ENCODE peak calls at places on chromosomes 16 and 17, in six cellular contexts. One of them, this sample, is unnamed.

GRCh38 chr16:89945654-89946053 is 2.9 kb upstream of the DEF8 start:
- DNase-seq in tibial artery: no peak
- DNase-seq in fibroblast of the aortic adventitia: no peak
- DNase-seq in GM06990: no peak
- DNase-seq in GM12878: no peak
- DNase-seq in CD8-positive, alpha-beta T cell: no peak
- DNase-seq in this sample: no peak

GRCh38 chr17:74840989-74841666 is 18.6 kb downstream of the GRIN2C start:
- DNase-seq in tibial artery: peak
- DNase-seq in fibroblast of the aortic adventitia: peak
- DNase-seq in GM06990: no peak
- DNase-seq in GM12878: no peak
- DNase-seq in CD8-positive, alpha-beta T cell: no peak
- DNase-seq in this sample: peak

GRCh38 chr16:73047221-73047535 is 750 bp downstream of the ZFHX3 start:
- DNase-seq in tibial artery: no peak
- DNase-seq in fibroblast of the aortic adventitia: peak
- DNase-seq in GM06990: no peak
- DNase-seq in GM12878: no peak
- DNase-seq in CD8-positive, alpha-beta T cell: no peak
- DNase-seq in this sample: peak

GRCh38 chr16:370980-371728 is 816 bp upstream of the MRPL28 start:
- DNase-seq in tibial artery: peak
- DNase-seq in fibroblast of the aortic adventitia: no peak
- DNase-seq in GM06990: no peak
- DNase-seq in GM12878: no peak
- DNase-seq in CD8-positive, alpha-beta T cell: no peak
- DNase-seq in this sample: no peak

GRCh38 chr17:62708587-62708986 is 81.1 kb downstream of the MRC2 start:
- DNase-seq in tibial artery: no peak
- DNase-seq in fibroblast of the aortic adventitia: no peak
- DNase-seq in GM06990: no peak
- DNase-seq in GM12878: no peak
- DNase-seq in CD8-positive, alpha-beta T cell: no peak
- DNase-seq in this sample: no peak

GRCh38 chr17:41679740-41680425 is 8.8 kb upstream of the EIF1 start:
- DNase-seq in tibial artery: no peak
- DNase-seq in fibroblast of the aortic adventitia: no peak
- DNase-seq in GM06990: no peak
- DNase-seq in GM12878: no peak
- DNase-seq in CD8-positive, alpha-beta T cell: no peak
- DNase-seq in this sample: no peak

GRCh38 chr17:44850025-44850424 is 2.3 kb downstream of the HIGD1B start:
- DNase-seq in tibial artery: no peak
- DNase-seq in fibroblast of the aortic adventitia: no peak
- DNase-seq in GM06990: no peak
- DNase-seq in GM12878: no peak
- DNase-seq in CD8-positive, alpha-beta T cell: no peak
- DNase-seq in this sample: no peak

GRCh38 chr17:81579821-81580321 is 27.7 kb upstream of the FAAP100 start:
- DNase-seq in tibial artery: no peak
- DNase-seq in fibroblast of the aortic adventitia: peak
- DNase-seq in GM06990: no peak
- DNase-seq in GM12878: no peak
- DNase-seq in CD8-positive, alpha-beta T cell: no peak
- DNase-seq in this sample: peak

GRCh38 chr17:43010667-43011308 is 4.2 kb downstream of the IFI35 start:
- DNase-seq in tibial artery: no peak
- DNase-seq in fibroblast of the aortic adventitia: no peak
- DNase-seq in GM06990: no peak
- DNase-seq in GM12878: no peak
- DNase-seq in CD8-positive, alpha-beta T cell: no peak
- DNase-seq in this sample: no peak

GRCh38 chr17:36755586-36755985 is 154.2 kb downstream of the MRM1 start:
- DNase-seq in tibial artery: no peak
- DNase-seq in fibroblast of the aortic adventitia: no peak
- DNase-seq in GM06990: no peak
- DNase-seq in GM12878: no peak
- DNase-seq in CD8-positive, alpha-beta T cell: peak
- DNase-seq in this sample: peak

GRCh38 chr17:2215616-2216364 is 87.8 kb downstream of the SMG6 start:
- DNase-seq in tibial artery: no peak
- DNase-seq in fibroblast of the aortic adventitia: peak
- DNase-seq in GM06990: peak
- DNase-seq in GM12878: no peak
- DNase-seq in CD8-positive, alpha-beta T cell: peak
- DNase-seq in this sample: peak

GRCh38 chr16:77807-78443 is at the start of gene MPG:
- DNase-seq in tibial artery: peak
- DNase-seq in fibroblast of the aortic adventitia: peak
- DNase-seq in GM06990: peak
- DNase-seq in GM12878: no peak
- DNase-seq in CD8-positive, alpha-beta T cell: peak
- DNase-seq in this sample: peak

GRCh38 chr17:40561871-40562611 is 3.2 kb downstream of the CCR7 start:
- DNase-seq in tibial artery: no peak
- DNase-seq in fibroblast of the aortic adventitia: no peak
- DNase-seq in GM06990: peak
- DNase-seq in GM12878: peak
- DNase-seq in CD8-positive, alpha-beta T cell: peak
- DNase-seq in this sample: no peak
- TF ChIP-seq CTCF in tibial artery: no peak
- TF ChIP-seq CTCF in fibroblast of the aortic adventitia: peak
- TF ChIP-seq CTCF in GM06990: peak
- TF ChIP-seq CTCF in GM12878: peak
- TF ChIP-seq CTCF in CD8-positive, alpha-beta T cell: peak
- TF ChIP-seq CTCF in this sample: peak

DNA sequence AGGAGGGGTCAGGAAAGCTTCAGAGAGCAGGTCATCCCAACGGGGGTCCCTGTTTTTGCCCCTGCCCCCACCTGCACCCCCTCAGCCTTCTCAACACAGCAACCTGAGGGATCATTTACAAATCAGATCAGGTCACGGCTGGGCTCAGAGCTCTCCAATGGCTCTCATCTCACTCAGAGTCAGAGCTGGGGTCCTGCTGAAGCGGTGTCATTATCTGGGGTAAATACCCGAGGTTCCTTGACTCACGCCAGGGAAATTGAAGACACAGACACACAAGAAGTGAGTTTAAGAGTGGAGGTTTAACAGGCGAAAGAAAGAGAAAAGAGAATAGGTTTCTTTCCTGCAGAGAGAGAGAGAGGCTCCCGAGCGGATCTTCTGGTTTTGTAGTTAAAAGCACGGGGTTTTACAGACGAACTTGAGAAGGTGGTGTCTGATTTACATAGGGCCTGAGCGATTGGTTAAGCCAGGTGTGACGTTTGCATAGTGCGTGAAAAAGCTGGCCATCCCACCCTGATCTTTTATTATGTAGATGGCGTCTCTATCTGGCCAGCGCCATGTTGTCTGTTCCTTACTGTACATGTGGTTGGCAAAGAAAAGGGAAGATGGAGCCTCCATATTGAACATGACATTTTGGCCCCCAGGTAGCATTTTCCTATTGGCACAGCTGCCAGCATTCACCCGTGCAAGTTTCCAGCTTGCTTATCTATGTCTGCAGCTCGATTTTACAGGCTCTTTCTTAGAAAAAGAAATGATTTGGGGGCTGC is 51.4 kb downstream of the WSB1 start:
- DNase-seq in tibial artery: no peak
- DNase-seq in fibroblast of the aortic adventitia: no peak
- DNase-seq in GM06990: no peak
- DNase-seq in GM12878: no peak
- DNase-seq in CD8-positive, alpha-beta T cell: no peak
- DNase-seq in this sample: peak
- H3K4me3 ChIP-seq in tibial artery: no peak
- H3K4me3 ChIP-seq in fibroblast of the aortic adventitia: no peak
- H3K4me3 ChIP-seq in GM06990: no peak
- H3K4me3 ChIP-seq in GM12878: no peak
- H3K4me3 ChIP-seq in CD8-positive, alpha-beta T cell: no peak
- H3K4me3 ChIP-seq in this sample: no peak

GRCh38 chr17:69608808-69609494 is 194.5 kb downstream of the MAP2K6 start:
- DNase-seq in tibial artery: peak
- DNase-seq in fibroblast of the aortic adventitia: peak
- DNase-seq in GM06990: no peak
- DNase-seq in GM12878: no peak
- DNase-seq in CD8-positive, alpha-beta T cell: no peak
- DNase-seq in this sample: peak

GRCh38 chr17:69606142-69606800 is 191.8 kb downstream of the MAP2K6 start:
- DNase-seq in tibial artery: no peak
- DNase-seq in fibroblast of the aortic adventitia: peak
- DNase-seq in GM06990: no peak
- DNase-seq in GM12878: no peak
- DNase-seq in CD8-positive, alpha-beta T cell: no peak
- DNase-seq in this sample: no peak

GRCh38 chr17:69607162-69607834 is 192.8 kb downstream of the MAP2K6 start:
- DNase-seq in tibial artery: peak
- DNase-seq in fibroblast of the aortic adventitia: peak
- DNase-seq in GM06990: peak
- DNase-seq in GM12878: peak
- DNase-seq in CD8-positive, alpha-beta T cell: no peak
- DNase-seq in this sample: peak

GRCh38 chr17:69608114-69608513 is 193.6 kb downstream of the MAP2K6 start:
- DNase-seq in tibial artery: no peak
- DNase-seq in fibroblast of the aortic adventitia: no peak
- DNase-seq in GM06990: no peak
- DNase-seq in GM12878: no peak
- DNase-seq in CD8-positive, alpha-beta T cell: no peak
- DNase-seq in this sample: peak

DNA sequence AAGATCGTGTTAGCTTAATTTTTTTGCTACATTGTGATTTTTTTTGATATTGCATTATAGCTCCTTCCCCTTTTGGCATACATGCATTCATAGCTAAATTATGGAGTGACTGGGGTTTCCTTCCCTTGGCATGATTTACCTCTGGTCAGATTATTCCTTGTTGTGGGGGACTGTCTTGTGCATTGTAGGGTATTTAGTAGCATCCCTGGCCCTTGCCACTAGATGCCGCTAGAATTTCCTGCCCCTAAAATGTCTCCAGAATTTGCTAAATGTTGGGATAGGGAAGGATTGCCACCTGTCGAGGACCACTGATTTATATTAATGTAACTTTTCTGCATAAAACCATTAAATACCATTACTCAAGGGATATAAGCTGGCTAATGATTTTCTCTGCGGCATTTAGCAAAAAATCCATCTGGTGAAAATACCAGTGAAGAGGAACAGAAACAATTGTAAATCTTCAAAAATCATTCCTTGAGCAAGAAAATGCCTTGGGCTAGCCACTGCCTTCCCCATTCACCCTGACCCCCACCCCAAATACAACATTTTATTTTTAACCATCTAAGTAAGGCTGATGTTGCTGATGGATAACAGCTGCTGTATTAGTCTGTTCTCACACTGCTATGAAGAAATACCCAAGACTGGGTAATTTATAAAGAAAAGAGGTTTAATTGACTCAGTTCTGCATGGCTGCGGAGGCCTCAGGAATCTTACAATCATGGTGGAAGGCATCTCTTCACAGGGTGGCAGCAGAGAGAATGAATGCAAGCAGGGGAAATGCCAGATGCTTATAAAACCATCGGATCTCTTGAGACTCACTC is 195.2 kb downstream of the MAP2K6 start:
- DNase-seq in tibial artery: no peak
- DNase-seq in fibroblast of the aortic adventitia: peak
- DNase-seq in GM06990: no peak
- DNase-seq in GM12878: no peak
- DNase-seq in CD8-positive, alpha-beta T cell: no peak
- DNase-seq in this sample: peak
- TF ChIP-seq CTCF in tibial artery: peak
- TF ChIP-seq CTCF in fibroblast of the aortic adventitia: peak
- TF ChIP-seq CTCF in GM06990: peak
- TF ChIP-seq CTCF in GM12878: peak
- TF ChIP-seq CTCF in CD8-positive, alpha-beta T cell: no peak
- TF ChIP-seq CTCF in this sample: peak

GRCh38 chr16:66438536-66438935 is 11.4 kb downstream of the BEAN1 start:
- DNase-seq in tibial artery: no peak
- DNase-seq in fibroblast of the aortic adventitia: no peak
- DNase-seq in GM06990: no peak
- DNase-seq in GM12878: no peak
- DNase-seq in CD8-positive, alpha-beta T cell: no peak
- DNase-seq in this sample: no peak

GRCh38 chr16:66439051-66439730 is 12.1 kb downstream of the BEAN1 start:
- DNase-seq in tibial artery: no peak
- DNase-seq in fibroblast of the aortic adventitia: no peak
- DNase-seq in GM06990: no peak
- DNase-seq in GM12878: no peak
- DNase-seq in CD8-positive, alpha-beta T cell: no peak
- DNase-seq in this sample: no peak

GRCh38 chr16:66441586-66442375 is 14.7 kb downstream of the BEAN1 start:
- DNase-seq in tibial artery: no peak
- DNase-seq in fibroblast of the aortic adventitia: peak
- DNase-seq in GM06990: no peak
- DNase-seq in GM12878: no peak
- DNase-seq in CD8-positive, alpha-beta T cell: no peak
- DNase-seq in this sample: peak

GRCh38 chr16:66440970-66441369 is 13.9 kb downstream of the BEAN1 start:
- DNase-seq in tibial artery: no peak
- DNase-seq in fibroblast of the aortic adventitia: no peak
- DNase-seq in GM06990: no peak
- DNase-seq in GM12878: no peak
- DNase-seq in CD8-positive, alpha-beta T cell: no peak
- DNase-seq in this sample: no peak

DNA sequence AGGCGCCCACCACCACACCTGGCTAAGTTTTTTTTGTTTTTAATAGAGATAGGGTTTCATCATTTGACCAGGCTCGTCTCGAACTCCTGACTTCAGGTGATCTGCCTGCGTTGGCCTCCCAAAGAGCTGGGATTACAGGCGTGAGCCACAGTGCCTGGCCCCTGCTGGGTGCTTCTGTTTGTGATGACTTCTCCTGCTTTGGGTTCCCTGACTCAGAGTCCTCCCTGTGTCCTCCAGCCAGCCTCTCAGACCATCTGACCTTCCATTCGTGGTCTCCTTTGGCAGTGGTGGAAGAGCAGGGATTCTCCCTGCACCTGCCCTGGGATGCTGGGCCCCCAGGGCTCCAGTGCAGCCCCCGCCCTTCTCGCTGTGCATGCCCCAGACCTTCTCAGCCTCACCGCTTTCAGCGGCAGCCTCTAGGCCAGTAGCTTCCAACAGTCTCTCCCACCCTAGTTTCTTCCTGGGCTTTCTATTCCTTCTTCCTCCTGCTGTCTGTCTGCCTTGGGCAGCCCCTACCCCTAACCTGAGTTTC is 13.2 kb downstream of the BEAN1 start:
- DNase-seq in tibial artery: no peak
- DNase-seq in fibroblast of the aortic adventitia: no peak
- DNase-seq in GM06990: no peak
- DNase-seq in GM12878: no peak
- DNase-seq in CD8-positive, alpha-beta T cell: no peak
- DNase-seq in this sample: no peak
- H3K4me3 ChIP-seq in tibial artery: no peak
- H3K4me3 ChIP-seq in fibroblast of the aortic adventitia: no peak
- H3K4me3 ChIP-seq in GM06990: no peak
- H3K4me3 ChIP-seq in GM12878: no peak
- H3K4me3 ChIP-seq in CD8-positive, alpha-beta T cell: no peak
- H3K4me3 ChIP-seq in this sample: no peak

GRCh38 chr16:67979955-67980678 is at the start of gene DPEP3:
- DNase-seq in tibial artery: no peak
- DNase-seq in fibroblast of the aortic adventitia: no peak
- DNase-seq in GM06990: peak
- DNase-seq in GM12878: no peak
- DNase-seq in CD8-positive, alpha-beta T cell: no peak
- DNase-seq in this sample: no peak
- TF ChIP-seq CTCF in tibial artery: no peak
- TF ChIP-seq CTCF in fibroblast of the aortic adventitia: peak
- TF ChIP-seq CTCF in GM06990: peak
- TF ChIP-seq CTCF in GM12878: no peak
- TF ChIP-seq CTCF in CD8-positive, alpha-beta T cell: no peak
- TF ChIP-seq CTCF in this sample: peak

GRCh38 chr16:66553223-66553622 is 847 bp downstream of the CKLF start:
- DNase-seq in tibial artery: no peak
- DNase-seq in fibroblast of the aortic adventitia: no peak
- DNase-seq in GM06990: no peak
- DNase-seq in GM12878: no peak
- DNase-seq in CD8-positive, alpha-beta T cell: peak
- DNase-seq in this sample: no peak
- H3K4me3 ChIP-seq in tibial artery: peak
- H3K4me3 ChIP-seq in fibroblast of the aortic adventitia: peak
- H3K4me3 ChIP-seq in GM06990: peak
- H3K4me3 ChIP-seq in GM12878: peak
- H3K4me3 ChIP-seq in CD8-positive, alpha-beta T cell: peak
- H3K4me3 ChIP-seq in this sample: peak

This sample was measured in cardiac fibroblast.